ENCODE peak calls at places on chromosome X, in four cellular contexts. G, L, O and S are unnamed samples.

GRCh38 chrX:119887721-119888425 is 7.8 kb upstream of the AKAP14 start:
- DNase-seq in G (peak), L (peak), O (peak), S (peak)

GRCh38 chrX:134186362-134187121 is 50.4 kb upstream of the CCDC160 start:
- DNase-seq in G (no peak), L (no peak), O (peak), S (no peak)

GRCh38 chrX:140467211-140467610 is 37.7 kb downstream of the SOX3 start:
- DNase-seq in G (peak), L (no peak), O (no peak), S (no peak)

GRCh38 chrX:23898412-23898959 is 9.3 kb downstream of the APOO start:
- DNase-seq in G (peak), L (no peak), O (no peak), S (no peak)

GRCh38 chrX:74925210-74926088 is at the start of gene NEXMIF:
- DNase-seq in G (peak), L (peak), O (peak), S (peak)

GRCh38 chrX:128728943-128729342 is 676.7 kb upstream of the ACTRT1 start:
- DNase-seq in G (no peak), L (no peak), O (no peak), S (no peak)

GRCh38 chrX:108199691-108200090 is 108.1 kb downstream of the ATG4A start:
- DNase-seq in G (peak), L (peak), O (no peak), S (no peak)

GRCh38 chrX:10173331-10173900 is 16.6 kb downstream of the CLCN4 start:
- DNase-seq in G (no peak), L (no peak), O (no peak), S (no peak)

GRCh38 chrX:71366674-71367256 is 608 bp downstream of the TAF1 start:
- DNase-seq in G (peak), L (peak), O (peak), S (peak)

GRCh38 chrX:14027511-14028019 is 2.1 kb downstream of the GEMIN8 start:
- DNase-seq in G (peak), L (no peak), O (no peak), S (no peak)

GRCh38 chrX:132636080-132636479 is 147.2 kb upstream of the MBNL3 start:
- DNase-seq in G (no peak), L (no peak), O (no peak), S (no peak)

GRCh38 chrX:154775611-154776349 is 13.1 kb downstream of the DKC1 start:
- DNase-seq in G (no peak), L (no peak), O (peak), S (no peak)

GRCh38 chrX:138925330-138925729 is 213.8 kb upstream of the FGF13 start:
- DNase-seq in G (peak), L (no peak), O (no peak), S (no peak)

GRCh38 chrX:152601848-152602616 is 35.7 kb upstream of the GABRQ start:
- DNase-seq in G (no peak), L (no peak), O (peak), S (no peak)

GRCh38 chrX:107102980-107103379 is 15.6 kb downstream of the RBM41 start:
- DNase-seq in G (peak), L (no peak), O (no peak), S (no peak)

GRCh38 chrX:48695524-48695875 is 1.0 kb upstream of the SUV39H1 start:
- DNase-seq in G (peak), L (no peak), O (no peak), S (no peak)

GRCh38 chrX:55118574-55118973 is 29.8 kb downstream of the PAGE2 start:
- DNase-seq in G (no peak), L (no peak), O (peak), S (no peak)

GRCh38 chrX:13194291-13195103 is 125.4 kb downstream of the ATXN3L start:
- DNase-seq in G (peak), L (no peak), O (no peak), S (no peak)